ENCODE peak calls at places on chromosomes 16 and 17, in ten cellular contexts. T, E, O, F, S, L, H, B, D and Z are unnamed samples.

GRCh38 chr17:83077411-83077810 is 2.0 kb upstream of the METRNL start:
- DNase-seq in F (no peak), T (no peak), S (no peak), D (no peak), E (no peak), B (no peak), H (no peak), L (no peak), O (no peak), Z (no peak)

GRCh38 chr16:86285938-86286921 is 224.1 kb upstream of the FOXF1 start:
- DNase-seq in F (no peak), B (no peak), S (no peak), E (no peak), D (no peak), T (no peak), L (no peak), O (no peak), H (no peak), Z (no peak)

GRCh38 chr16:20399185-20399584 is 5.4 kb downstream of the PDILT start:
- DNase-seq in H (no peak), D (no peak), B (no peak), E (no peak), S (no peak), F (no peak), T (no peak), O (no peak), L (no peak), Z (no peak)

GRCh38 chr16:67248401-67249177 is at the start of gene SLC9A5:
- DNase-seq in T (no peak), B (peak), E (no peak), O (no peak), L (no peak), H (no peak), F (peak), D (no peak), S (no peak), Z (peak)

GRCh38 chr17:74089869-74090464 is 113.5 kb upstream of the RPL38 start:
- DNase-seq in H (peak), L (peak), D (no peak), O (no peak), F (peak), S (peak), T (no peak), E (peak), B (peak), Z (peak)

GRCh38 chr16:17159616-17160015 is 311.1 kb downstream of the XYLT1 start:
- DNase-seq in B (no peak), E (no peak), L (no peak), S (no peak), D (no peak), O (no peak), H (no peak), F (no peak), T (no peak), Z (no peak)

GRCh38 chr16:68469728-68470460 is 21.6 kb upstream of the SMPD3 start:
- DNase-seq in D (no peak), H (no peak), L (no peak), F (no peak), S (peak), B (no peak), E (no peak), T (no peak), O (no peak), Z (no peak)

GRCh38 chr17:75810216-75810615 is 25.6 kb downstream of the UNK start:
- DNase-seq in E (no peak), L (no peak), H (no peak), S (no peak), O (no peak), D (no peak), F (peak), B (no peak), T (no peak), Z (no peak)

GRCh38 chr16:19228057-19228456 is 57.5 kb upstream of the CLEC19A start:
- DNase-seq in T (no peak), H (no peak), L (no peak), B (no peak), S (no peak), O (no peak), E (no peak), D (no peak), F (no peak), Z (no peak)

GRCh38 chr17:63613663-63614062 is 8.6 kb upstream of the MAP3K3 start:
- DNase-seq in L (no peak), T (no peak), O (no peak), F (no peak), S (no peak), E (no peak), H (no peak), B (no peak), D (no peak), Z (no peak)

GRCh38 chr17:47877368-47878034 is 18.5 kb upstream of the SP2 start:
- DNase-seq in D (no peak), B (no peak), E (no peak), S (no peak), H (no peak), F (no peak), L (no peak), T (no peak), O (no peak), Z (no peak)

GRCh38 chr17:20059728-20060188 is 50.6 kb downstream of the SPECC1 start:
- DNase-seq in F (no peak), B (no peak), E (peak), L (no peak), S (no peak), T (no peak), H (peak), O (no peak), D (no peak), Z (peak)

GRCh38 chr17:17235212-17236174 is 1.5 kb downstream of the FLCN start:
- DNase-seq in T (no peak), E (peak), D (no peak), O (no peak), B (peak), H (peak), L (peak), F (no peak), S (peak), Z (no peak)

GRCh38 chr16:53100889-53101288 is 46.1 kb downstream of the CHD9 start:
- DNase-seq in D (no peak), E (no peak), L (no peak), H (no peak), O (no peak), T (no peak), B (no peak), F (no peak), S (no peak), Z (no peak)

GRCh38 chr17:76497979-76498885 is 3.0 kb downstream of the RHBDF2 start:
- DNase-seq in H (peak), S (peak), L (peak), F (peak), E (peak), T (peak), O (peak), B (peak), D (no peak), Z (peak)

GRCh38 chr17:63423963-63424362 is 22.1 kb downstream of the CYB561 start:
- DNase-seq in B (no peak), L (no peak), O (no peak), T (no peak), E (no peak), F (no peak), D (no peak), H (no peak), S (no peak), Z (no peak)

GRCh38 chr17:18059283-18059682 is 20.1 kb downstream of the GID4 start:
- DNase-seq in L (no peak), H (no peak), T (no peak), F (no peak), E (no peak), S (no peak), D (no peak), B (no peak), O (no peak), Z (no peak)

GRCh38 chr17:31900877-31901276 is 631 bp downstream of the UTP6 start:
- DNase-seq in S (peak), B (no peak), D (no peak), L (peak), E (peak), F (no peak), H (peak), O (no peak), T (no peak), Z (peak)

GRCh38 chr17:76982408-76983074 is 114.3 kb downstream of the MGAT5B start:
- DNase-seq in L (no peak), O (no peak), E (no peak), S (no peak), H (no peak), F (peak), T (no peak), B (no peak), D (no peak), Z (no peak)

GRCh38 chr16:11347831-11348230 is 2.6 kb downstream of the RMI2 start:
- DNase-seq in O (no peak), D (no peak), L (no peak), E (no peak), H (no peak), B (no peak), F (no peak), T (no peak), S (no peak), Z (no peak)

GRCh38 chr16:22023505-22023904 is 15.6 kb downstream of the MOSMO start:
- DNase-seq in F (no peak), L (no peak), B (no peak), D (no peak), O (no peak), S (no peak), T (no peak), E (no peak), H (no peak), Z (peak)

GRCh38 chr16:14070555-14070876 is 603 bp upstream of the MRTFB start:
- DNase-seq in E (no peak), O (no peak), D (no peak), F (no peak), H (no peak), L (no peak), B (no peak), S (no peak), T (no peak), Z (no peak)

GRCh38 chr16:27313422-27314160 is at the start of gene IL4R:
- DNase-seq in F (peak), L (peak), O (peak), T (peak), S (peak), E (peak), D (no peak), H (peak), B (peak), Z (peak)

GRCh38 chr16:3876695-3877094 is 3.8 kb downstream of the CREBBP start:
- DNase-seq in B (no peak), S (no peak), O (no peak), F (no peak), L (no peak), H (peak), D (no peak), T (no peak), E (no peak), Z (no peak)

GRCh38 chr17:17823433-17824118 is 13.2 kb downstream of the SREBF1 start:
- DNase-seq in O (peak), F (peak), E (peak), D (no peak), L (peak), S (peak), T (peak), H (peak), B (peak), Z (peak)

GRCh38 chr16:89909777-89910716 is 8.6 kb upstream of the MC1R start:
- DNase-seq in H (peak), E (peak), T (no peak), O (peak), S (peak), B (peak), F (peak), D (no peak), L (peak), Z (peak)

GRCh38 chr17:14637260-14637659 is 336.4 kb downstream of the HS3ST3B1 start:
- DNase-seq in T (no peak), D (no peak), F (no peak), H (no peak), E (no peak), S (no peak), O (no peak), L (no peak), B (no peak), Z (no peak)

DNA sequence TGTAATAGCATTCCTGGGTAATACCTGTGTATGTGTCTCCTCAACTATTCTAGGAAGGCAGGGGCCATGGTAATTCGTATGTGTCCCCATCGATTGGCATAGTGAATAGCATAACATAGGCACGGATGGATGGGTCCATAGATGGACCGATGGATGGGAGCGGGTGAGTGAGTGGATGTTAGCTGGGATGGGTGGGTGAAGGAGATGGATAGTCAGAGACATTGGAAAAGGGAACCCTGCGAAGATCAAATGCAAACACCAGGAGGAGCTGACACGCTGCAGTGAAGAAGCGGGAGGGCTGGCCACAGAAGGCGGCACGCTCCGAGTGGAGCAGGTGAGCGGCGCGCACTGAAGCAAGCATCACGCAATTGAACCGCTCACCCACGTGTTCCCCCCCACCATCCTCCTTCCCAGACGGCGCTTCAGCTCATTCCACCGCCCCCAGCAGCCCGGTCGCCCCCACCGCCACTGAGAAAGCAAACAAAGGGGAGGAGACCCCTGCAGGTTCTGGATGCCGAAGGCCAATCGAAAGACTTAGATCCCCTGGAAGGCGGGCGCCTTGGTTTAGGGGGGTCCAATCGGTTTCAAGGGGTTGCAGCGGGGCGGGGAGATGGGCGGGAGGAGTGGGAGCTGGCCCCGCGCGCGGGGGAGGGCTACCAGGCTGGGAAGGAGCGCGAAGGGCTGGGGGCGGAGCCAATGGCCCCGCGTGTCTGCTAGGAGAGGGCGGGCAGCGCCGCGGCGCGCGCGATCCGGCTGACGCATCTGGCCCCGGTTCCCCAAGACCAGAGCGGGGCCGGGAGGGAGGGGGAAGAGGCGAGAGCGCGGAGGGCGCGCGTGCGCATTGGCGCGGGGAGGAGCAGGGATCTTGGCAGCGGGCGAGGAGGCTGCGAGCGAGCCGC is at the start of gene ARRB2:
- DNase-seq in E (peak), B (peak), T (peak), H (peak), F (peak), S (peak), D (peak), L (peak), O (peak), Z (peak)
- H3K4me3 ChIP-seq in E (peak), B (peak), T (peak), H (peak), F (peak), S (peak), D (peak), L (peak), O (peak), Z (peak)

DNA sequence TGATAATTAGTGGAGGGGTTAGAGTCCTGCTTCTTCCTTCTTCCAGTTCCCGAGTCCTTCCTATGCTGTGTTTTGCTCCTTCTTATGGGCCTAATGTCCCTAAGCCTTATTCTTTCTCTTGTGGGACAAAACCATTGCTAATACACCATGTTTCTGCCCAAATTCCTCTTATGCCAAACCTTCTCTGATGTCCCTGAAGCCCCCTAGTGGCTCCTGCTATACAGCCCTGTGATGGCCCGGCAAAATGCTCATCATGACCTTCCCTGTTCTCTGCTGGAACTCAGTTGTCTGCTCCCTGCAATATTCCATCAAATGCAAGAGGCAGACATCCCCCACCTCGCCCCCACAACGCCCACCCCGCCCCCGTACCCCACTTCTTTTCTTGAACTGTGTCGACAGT is 171.6 kb downstream of the CDH11 start:
- DNase-seq in T (no peak), B (no peak), F (no peak), E (no peak), O (no peak), D (no peak), S (no peak), L (no peak), H (no peak), Z (no peak)
- TF ChIP-seq CTCF in T (no peak), B (no peak), F (no peak), E (peak), O (no peak), D (peak), S (peak), L (peak), H (peak), Z (no peak)

GRCh38 chr16:55655381-55655708 is 443 bp upstream of the SLC6A2 start:
- DNase-seq in F (no peak), D (no peak), T (no peak), B (no peak), S (no peak), O (no peak), L (no peak), E (no peak), H (no peak), Z (no peak)
- H3K4me3 ChIP-seq in F (peak), D (no peak), T (peak), B (no peak), S (no peak), O (peak), L (no peak), E (no peak), H (no peak), Z (no peak)

GRCh38 chr17:41496803-41497484 is 7.2 kb upstream of the KRT36 start:
- DNase-seq in E (peak), T (no peak), F (peak), B (peak), H (peak), D (peak), S (peak), L (peak), O (peak), Z (peak)

GRCh38 chr17:41494524-41494923 is 4.8 kb upstream of the KRT36 start:
- DNase-seq in E (no peak), B (no peak), S (peak), O (no peak), H (peak), F (peak), L (no peak), D (no peak), T (no peak), Z (no peak)

GRCh38 chr17:41499714-41500113 is 5.7 kb downstream of the KRT13 start:
- DNase-seq in O (no peak), S (no peak), D (no peak), B (no peak), E (no peak), T (no peak), L (no peak), H (no peak), F (no peak), Z (no peak)

GRCh38 chr17:41500131-41500911 is 5.1 kb downstream of the KRT13 start:
- DNase-seq in H (peak), T (no peak), O (no peak), L (peak), B (no peak), S (peak), F (no peak), E (peak), D (no peak), Z (no peak)

DNA sequence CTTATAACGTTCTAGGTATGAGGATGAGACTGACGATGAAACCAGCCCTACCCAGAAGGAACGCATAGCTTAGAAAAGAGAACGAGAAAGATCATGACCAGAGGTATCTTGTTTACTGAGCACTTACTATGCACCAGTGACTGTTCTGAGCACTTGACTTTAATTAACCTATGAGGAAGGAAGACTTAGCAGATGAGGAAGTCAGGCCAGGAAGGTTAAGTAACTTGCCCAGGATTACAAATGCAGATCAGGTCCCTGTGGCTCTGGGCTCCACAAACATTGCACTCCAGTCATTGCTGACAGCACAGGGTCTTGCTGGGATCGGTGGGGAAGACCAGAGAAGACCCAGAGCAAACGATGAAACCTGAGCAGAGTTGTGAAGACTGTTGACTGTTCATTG is 7.1 kb downstream of the KRT13 start:
- DNase-seq in T (no peak), L (no peak), F (no peak), B (no peak), O (no peak), H (no peak), D (no peak), E (no peak), S (no peak), Z (no peak)
- TF ChIP-seq CTCF in T (no peak), L (no peak), F (no peak), B (no peak), O (no peak), H (no peak), D (no peak), E (no peak), S (no peak), Z (no peak)

GRCh38 chr17:72726936-72727335 is 365.6 kb downstream of the SLC39A11 start:
- DNase-seq in B (no peak), E (no peak), S (no peak), F (no peak), D (no peak), O (no peak), L (peak), T (no peak), H (no peak), Z (peak)
- H3K4me3 ChIP-seq in B (no peak), E (no peak), S (no peak), F (peak), D (no peak), O (no peak), L (no peak), T (no peak), H (no peak), Z (peak)

GRCh38 chr17:81703747-81704654 is 834 bp downstream of the MRPL12 start:
- DNase-seq in L (no peak), B (no peak), F (no peak), E (no peak), S (no peak), T (no peak), H (no peak), O (no peak), D (no peak), Z (no peak)

GRCh38 chr17:81702934-81703746 is at the start of gene MRPL12:
- DNase-seq in T (peak), D (peak), F (peak), H (peak), S (peak), L (peak), E (peak), O (peak), B (peak), Z (peak)

GRCh38 chr17:81700353-81701287 is 2.5 kb upstream of the MRPL12 start:
- DNase-seq in S (no peak), O (no peak), F (no peak), B (no peak), D (no peak), E (no peak), T (no peak), H (no peak), L (no peak), Z (no peak)

GRCh38 chr17:81697261-81698044 is 5.7 kb upstream of the MRPL12 start:
- DNase-seq in B (no peak), E (no peak), L (no peak), O (no peak), H (no peak), F (no peak), D (no peak), S (no peak), T (no peak), Z (no peak)

GRCh38 chr17:81701288-81702071 is 1.7 kb upstream of the MRPL12 start:
- DNase-seq in D (no peak), H (no peak), T (no peak), B (no peak), E (no peak), L (no peak), O (no peak), S (no peak), F (no peak), Z (no peak)
- TF ChIP-seq CTCF in D (peak), H (no peak), T (no peak), B (no peak), E (no peak), L (peak), O (no peak), S (no peak), F (no peak), Z (peak)

GRCh38 chr17:45733781-45734180 is 50.3 kb upstream of the CRHR1 start:
- DNase-seq in H (no peak), F (no peak), S (no peak), D (no peak), L (no peak), E (no peak), T (no peak), B (no peak), O (no peak), Z (no peak)

GRCh38 chr17:45732926-45733505 is 51.1 kb upstream of the CRHR1 start:
- DNase-seq in O (peak), E (no peak), B (no peak), D (no peak), L (no peak), H (no peak), T (no peak), F (no peak), S (no peak), Z (no peak)

GRCh38 chr17:45729284-45729907 is 54.7 kb upstream of the CRHR1 start:
- DNase-seq in F (no peak), O (no peak), D (no peak), T (no peak), H (no peak), B (no peak), S (no peak), L (no peak), E (no peak), Z (no peak)

GRCh38 chr17:45731459-45731858 is 52.7 kb upstream of the CRHR1 start:
- DNase-seq in H (no peak), E (no peak), T (no peak), D (no peak), B (no peak), S (no peak), L (no peak), O (no peak), F (no peak), Z (no peak)

GRCh38 chr17:45730192-45730591 is 53.9 kb upstream of the CRHR1 start:
- DNase-seq in H (no peak), F (no peak), S (no peak), O (no peak), L (no peak), E (no peak), B (no peak), D (no peak), T (no peak), Z (no peak)
- H3K4me3 ChIP-seq in H (no peak), F (no peak), S (no peak), O (no peak), L (no peak), E (no peak), B (no peak), D (no peak), T (no peak), Z (no peak)